ENCODE peak calls at places on chromosomes 1 and 21, in eight cellular contexts. One of them, this sample, is unnamed.

GRCh38 chr21:17270234-17270633 is 242.6 kb upstream of the CXADR start:
- DNase-seq in colonic mucosa: no peak
- DNase-seq in HFF-Myc: peak; percentile 15
- DNase-seq in activated naive CD4-positive, alpha-beta T cell treated with Interleukin-2 at 50 U/mL for 16 hours: no peak
- DNase-seq in non-pigmented ciliary epithelial cell: peak; percentile 10
- DNase-seq in NCI-H69: peak; percentile 81
- DNase-seq in ELF-1: peak; percentile 1
- DNase-seq in Calu3: no peak
- DNase-seq in this sample: peak; percentile 1

GRCh38 chr1:215682232-215682631 is 115.1 kb downstream of the KCTD3 start:
- DNase-seq in colonic mucosa: no peak
- DNase-seq in HFF-Myc: no peak
- DNase-seq in activated naive CD4-positive, alpha-beta T cell treated with Interleukin-2 at 50 U/mL for 16 hours: no peak
- DNase-seq in non-pigmented ciliary epithelial cell: no peak
- DNase-seq in NCI-H69: peak; percentile 65
- DNase-seq in ELF-1: no peak
- DNase-seq in Calu3: peak; percentile 25
- DNase-seq in this sample: no peak

GRCh38 chr21:14361958-14362357 is 21.0 kb downstream of the HSPA13 start:
- DNase-seq in colonic mucosa: no peak
- DNase-seq in HFF-Myc: no peak
- DNase-seq in activated naive CD4-positive, alpha-beta T cell treated with Interleukin-2 at 50 U/mL for 16 hours: no peak
- DNase-seq in non-pigmented ciliary epithelial cell: peak; percentile 4
- DNase-seq in NCI-H69: no peak
- DNase-seq in ELF-1: no peak
- DNase-seq in Calu3: no peak
- DNase-seq in this sample: no peak

GRCh38 chr1:209710098-209710497 is 5.5 kb downstream of the HSD11B1 start:
- DNase-seq in colonic mucosa: no peak
- DNase-seq in HFF-Myc: no peak
- DNase-seq in activated naive CD4-positive, alpha-beta T cell treated with Interleukin-2 at 50 U/mL for 16 hours: peak; percentile 33
- DNase-seq in non-pigmented ciliary epithelial cell: no peak
- DNase-seq in NCI-H69: no peak
- DNase-seq in ELF-1: no peak
- DNase-seq in Calu3: no peak
- DNase-seq in this sample: no peak

GRCh38 chr1:203878422-203878821 is 17.0 kb downstream of the SNRPE start:
- DNase-seq in colonic mucosa: no peak
- DNase-seq in HFF-Myc: no peak
- DNase-seq in activated naive CD4-positive, alpha-beta T cell treated with Interleukin-2 at 50 U/mL for 16 hours: no peak
- DNase-seq in non-pigmented ciliary epithelial cell: no peak
- DNase-seq in NCI-H69: no peak
- DNase-seq in ELF-1: no peak
- DNase-seq in Calu3: no peak
- DNase-seq in this sample: no peak

GRCh38 chr1:11671544-11672286 is 7.7 kb downstream of the FBXO6 start:
- DNase-seq in colonic mucosa: no peak
- DNase-seq in HFF-Myc: no peak
- DNase-seq in activated naive CD4-positive, alpha-beta T cell treated with Interleukin-2 at 50 U/mL for 16 hours: no peak
- DNase-seq in non-pigmented ciliary epithelial cell: no peak
- DNase-seq in NCI-H69: no peak
- DNase-seq in ELF-1: no peak
- DNase-seq in Calu3: no peak
- DNase-seq in this sample: no peak

GRCh38 chr1:41776896-41777431 is 141.8 kb downstream of the HIVEP3 start:
- DNase-seq in colonic mucosa: no peak
- DNase-seq in HFF-Myc: no peak
- DNase-seq in activated naive CD4-positive, alpha-beta T cell treated with Interleukin-2 at 50 U/mL for 16 hours: no peak
- DNase-seq in non-pigmented ciliary epithelial cell: no peak
- DNase-seq in NCI-H69: no peak
- DNase-seq in ELF-1: no peak
- DNase-seq in Calu3: no peak
- DNase-seq in this sample: no peak

GRCh38 chr1:46453449-46453848 is 36.2 kb upstream of the DMBX1 start:
- DNase-seq in colonic mucosa: no peak
- DNase-seq in HFF-Myc: no peak
- DNase-seq in activated naive CD4-positive, alpha-beta T cell treated with Interleukin-2 at 50 U/mL for 16 hours: no peak
- DNase-seq in non-pigmented ciliary epithelial cell: no peak
- DNase-seq in NCI-H69: no peak
- DNase-seq in ELF-1: no peak
- DNase-seq in Calu3: no peak
- DNase-seq in this sample: no peak

GRCh38 chr1:220891221-220892085 is 12.2 kb downstream of the HLX start:
- DNase-seq in colonic mucosa: no peak
- DNase-seq in HFF-Myc: no peak
- DNase-seq in activated naive CD4-positive, alpha-beta T cell treated with Interleukin-2 at 50 U/mL for 16 hours: no peak
- DNase-seq in non-pigmented ciliary epithelial cell: no peak
- DNase-seq in NCI-H69: no peak
- DNase-seq in ELF-1: no peak
- DNase-seq in Calu3: no peak
- DNase-seq in this sample: no peak

GRCh38 chr1:14740016-14740415 is 141.5 kb downstream of the KAZN start:
- DNase-seq in colonic mucosa: no peak
- DNase-seq in HFF-Myc: no peak
- DNase-seq in activated naive CD4-positive, alpha-beta T cell treated with Interleukin-2 at 50 U/mL for 16 hours: no peak
- DNase-seq in non-pigmented ciliary epithelial cell: no peak
- DNase-seq in NCI-H69: peak; percentile 83
- DNase-seq in ELF-1: peak; percentile 35
- DNase-seq in Calu3: no peak
- DNase-seq in this sample: no peak

GRCh38 chr1:1285618-1286311 is 5.5 kb downstream of the SCNN1D start:
- DNase-seq in colonic mucosa: no peak
- DNase-seq in HFF-Myc: no peak
- DNase-seq in activated naive CD4-positive, alpha-beta T cell treated with Interleukin-2 at 50 U/mL for 16 hours: no peak
- DNase-seq in non-pigmented ciliary epithelial cell: no peak
- DNase-seq in NCI-H69: no peak
- DNase-seq in ELF-1: no peak
- DNase-seq in Calu3: no peak
- DNase-seq in this sample: no peak

GRCh38 chr1:42746436-42747105 is 6.5 kb upstream of the CLDN19 start:
- DNase-seq in colonic mucosa: no peak
- DNase-seq in HFF-Myc: no peak
- DNase-seq in activated naive CD4-positive, alpha-beta T cell treated with Interleukin-2 at 50 U/mL for 16 hours: no peak
- DNase-seq in non-pigmented ciliary epithelial cell: no peak
- DNase-seq in NCI-H69: no peak
- DNase-seq in ELF-1: no peak
- DNase-seq in Calu3: no peak
- DNase-seq in this sample: no peak

GRCh38 chr1:115783311-115783710 is 14.8 kb upstream of the CASQ2 start:
- DNase-seq in colonic mucosa: no peak
- DNase-seq in HFF-Myc: no peak
- DNase-seq in activated naive CD4-positive, alpha-beta T cell treated with Interleukin-2 at 50 U/mL for 16 hours: no peak
- DNase-seq in non-pigmented ciliary epithelial cell: no peak
- DNase-seq in NCI-H69: no peak
- DNase-seq in ELF-1: no peak
- DNase-seq in Calu3: no peak
- DNase-seq in this sample: no peak

GRCh38 chr1:56967900-56968832 is 2.4 kb upstream of the C8B start:
- DNase-seq in colonic mucosa: peak; percentile 24
- DNase-seq in HFF-Myc: no peak
- DNase-seq in activated naive CD4-positive, alpha-beta T cell treated with Interleukin-2 at 50 U/mL for 16 hours: no peak
- DNase-seq in non-pigmented ciliary epithelial cell: no peak
- DNase-seq in NCI-H69: peak; percentile 0
- DNase-seq in ELF-1: peak; percentile 55
- DNase-seq in Calu3: peak; percentile 41
- DNase-seq in this sample: no peak

GRCh38 chr1:44908427-44908826 is 65.4 kb upstream of the PTCH2 start:
- DNase-seq in colonic mucosa: no peak
- DNase-seq in HFF-Myc: no peak
- DNase-seq in activated naive CD4-positive, alpha-beta T cell treated with Interleukin-2 at 50 U/mL for 16 hours: no peak
- DNase-seq in non-pigmented ciliary epithelial cell: no peak
- DNase-seq in NCI-H69: no peak
- DNase-seq in ELF-1: no peak
- DNase-seq in Calu3: no peak
- DNase-seq in this sample: no peak

GRCh38 chr21:45284456-45284741 is 3.3 kb downstream of the POFUT2 start:
- DNase-seq in colonic mucosa: no peak
- DNase-seq in HFF-Myc: no peak
- DNase-seq in activated naive CD4-positive, alpha-beta T cell treated with Interleukin-2 at 50 U/mL for 16 hours: no peak
- DNase-seq in non-pigmented ciliary epithelial cell: no peak
- DNase-seq in NCI-H69: no peak
- DNase-seq in ELF-1: no peak
- DNase-seq in Calu3: no peak
- DNase-seq in this sample: no peak

GRCh38 chr1:233281711-233282581 is 13.6 kb downstream of the PCNX2 start:
- DNase-seq in colonic mucosa: no peak
- DNase-seq in HFF-Myc: no peak
- DNase-seq in activated naive CD4-positive, alpha-beta T cell treated with Interleukin-2 at 50 U/mL for 16 hours: peak; percentile 22
- DNase-seq in non-pigmented ciliary epithelial cell: peak; percentile 24
- DNase-seq in NCI-H69: no peak
- DNase-seq in ELF-1: no peak
- DNase-seq in Calu3: no peak
- DNase-seq in this sample: no peak

GRCh38 chr1:32072622-32073386 is at the start of gene TMEM39B:
- DNase-seq in colonic mucosa: peak; percentile 95
- DNase-seq in HFF-Myc: peak; percentile 77
- DNase-seq in activated naive CD4-positive, alpha-beta T cell treated with Interleukin-2 at 50 U/mL for 16 hours: peak; percentile 93
- DNase-seq in non-pigmented ciliary epithelial cell: no peak
- DNase-seq in NCI-H69: peak; percentile 96
- DNase-seq in ELF-1: peak; percentile 98
- DNase-seq in Calu3: peak; percentile 90
- DNase-seq in this sample: peak; percentile 77

GRCh38 chr1:77412069-77412793 is 130.4 kb downstream of the AK5 start:
- DNase-seq in colonic mucosa: no peak
- DNase-seq in HFF-Myc: peak; percentile 35
- DNase-seq in activated naive CD4-positive, alpha-beta T cell treated with Interleukin-2 at 50 U/mL for 16 hours: no peak
- DNase-seq in non-pigmented ciliary epithelial cell: no peak
- DNase-seq in NCI-H69: peak; percentile 40
- DNase-seq in ELF-1: peak; percentile 13
- DNase-seq in Calu3: peak; percentile 17
- DNase-seq in this sample: peak; percentile 39

GRCh38 chr1:231327617-231328016 is 10.0 kb downstream of the EXOC8 start:
- DNase-seq in colonic mucosa: no peak
- DNase-seq in HFF-Myc: no peak
- DNase-seq in activated naive CD4-positive, alpha-beta T cell treated with Interleukin-2 at 50 U/mL for 16 hours: no peak
- DNase-seq in non-pigmented ciliary epithelial cell: no peak
- DNase-seq in NCI-H69: no peak
- DNase-seq in ELF-1: no peak
- DNase-seq in Calu3: no peak
- DNase-seq in this sample: no peak

GRCh38 chr21:27366846-27367245 is 400.0 kb upstream of the ADAMTS5 start:
- DNase-seq in colonic mucosa: no peak
- DNase-seq in HFF-Myc: no peak
- DNase-seq in activated naive CD4-positive, alpha-beta T cell treated with Interleukin-2 at 50 U/mL for 16 hours: no peak
- DNase-seq in non-pigmented ciliary epithelial cell: no peak
- DNase-seq in NCI-H69: no peak
- DNase-seq in ELF-1: no peak
- DNase-seq in Calu3: no peak
- DNase-seq in this sample: no peak

GRCh38 chr1:31216016-31216415 is 23.7 kb downstream of the NKAIN1 start:
- DNase-seq in colonic mucosa: peak; percentile 54
- DNase-seq in HFF-Myc: peak; percentile 22
- DNase-seq in activated naive CD4-positive, alpha-beta T cell treated with Interleukin-2 at 50 U/mL for 16 hours: no peak
- DNase-seq in non-pigmented ciliary epithelial cell: peak; percentile 8
- DNase-seq in NCI-H69: peak; percentile 89
- DNase-seq in ELF-1: peak; percentile 90
- DNase-seq in Calu3: no peak
- DNase-seq in this sample: no peak

GRCh38 chr1:248857201-248857600 is 1.7 kb downstream of the ZNF692 start:
- DNase-seq in colonic mucosa: no peak
- DNase-seq in HFF-Myc: no peak
- DNase-seq in activated naive CD4-positive, alpha-beta T cell treated with Interleukin-2 at 50 U/mL for 16 hours: no peak
- DNase-seq in non-pigmented ciliary epithelial cell: no peak
- DNase-seq in NCI-H69: no peak
- DNase-seq in ELF-1: no peak
- DNase-seq in Calu3: no peak
- DNase-seq in this sample: no peak

GRCh38 chr1:151728151-151728711 is 6.9 kb downstream of the RIIAD1 start:
- DNase-seq in colonic mucosa: peak; percentile 18
- DNase-seq in HFF-Myc: no peak
- DNase-seq in activated naive CD4-positive, alpha-beta T cell treated with Interleukin-2 at 50 U/mL for 16 hours: no peak
- DNase-seq in non-pigmented ciliary epithelial cell: peak; percentile 13
- DNase-seq in NCI-H69: peak; percentile 34
- DNase-seq in ELF-1: no peak
- DNase-seq in Calu3: no peak
- DNase-seq in this sample: no peak

GRCh38 chr21:36330904-36331303 is 10.9 kb downstream of the MORC3 start:
- DNase-seq in colonic mucosa: peak; percentile 52
- DNase-seq in HFF-Myc: no peak
- DNase-seq in activated naive CD4-positive, alpha-beta T cell treated with Interleukin-2 at 50 U/mL for 16 hours: peak; percentile 52
- DNase-seq in non-pigmented ciliary epithelial cell: no peak
- DNase-seq in NCI-H69: peak; percentile 64
- DNase-seq in ELF-1: peak; percentile 30
- DNase-seq in Calu3: peak; percentile 31
- DNase-seq in this sample: no peak

This sample was measured in BJ.